ENCODE peak calls at places on chromosomes 12 and 14, in nine cellular contexts. One of them, this sample, is unnamed.

GRCh38 chr12:67804168-67804567 is 155.6 kb downstream of the DYRK2 start:
- DNase-seq in HL-60: no peak
- DNase-seq in mucosa of gallbladder: no peak
- DNase-seq in T1000: no peak
- DNase-seq in A172: peak
- DNase-seq in stromal cell of bone marrow: no peak
- DNase-seq in NCI-H1092: no peak
- DNase-seq in T-cell: peak
- DNase-seq in mammary epithelial cell: no peak
- DNase-seq in this sample: peak

GRCh38 chr12:127133675-127134335 is 1133.2 kb upstream of the TMEM132C start:
- DNase-seq in HL-60: no peak
- DNase-seq in mucosa of gallbladder: no peak
- DNase-seq in T1000: no peak
- DNase-seq in A172: no peak
- DNase-seq in stromal cell of bone marrow: no peak
- DNase-seq in NCI-H1092: no peak
- DNase-seq in T-cell: no peak
- DNase-seq in mammary epithelial cell: peak
- DNase-seq in this sample: no peak

GRCh38 chr14:95299271-95299670 is 20.4 kb downstream of the CLMN start:
- DNase-seq in HL-60: no peak
- DNase-seq in mucosa of gallbladder: no peak
- DNase-seq in T1000: no peak
- DNase-seq in A172: no peak
- DNase-seq in stromal cell of bone marrow: no peak
- DNase-seq in NCI-H1092: no peak
- DNase-seq in T-cell: no peak
- DNase-seq in mammary epithelial cell: no peak
- DNase-seq in this sample: no peak

GRCh38 chr12:10218021-10218420 is 5.3 kb downstream of the GABARAPL1 start:
- DNase-seq in HL-60: no peak
- DNase-seq in mucosa of gallbladder: no peak
- DNase-seq in T1000: no peak
- DNase-seq in A172: no peak
- DNase-seq in stromal cell of bone marrow: no peak
- DNase-seq in NCI-H1092: no peak
- DNase-seq in T-cell: no peak
- DNase-seq in mammary epithelial cell: no peak
- DNase-seq in this sample: no peak

GRCh38 chr12:122955151-122955550 is 11.1 kb downstream of the ABCB9 start:
- DNase-seq in HL-60: no peak
- DNase-seq in mucosa of gallbladder: no peak
- DNase-seq in T1000: no peak
- DNase-seq in A172: no peak
- DNase-seq in stromal cell of bone marrow: no peak
- DNase-seq in NCI-H1092: no peak
- DNase-seq in T-cell: no peak
- DNase-seq in mammary epithelial cell: no peak
- DNase-seq in this sample: no peak

GRCh38 chr12:109968032-109968420 is 28.1 kb downstream of the GIT2 start:
- DNase-seq in HL-60: no peak
- DNase-seq in mucosa of gallbladder: no peak
- DNase-seq in T1000: no peak
- DNase-seq in A172: peak
- DNase-seq in stromal cell of bone marrow: no peak
- DNase-seq in NCI-H1092: no peak
- DNase-seq in T-cell: no peak
- DNase-seq in mammary epithelial cell: no peak
- DNase-seq in this sample: no peak

GRCh38 chr14:32407170-32407569 is 78.1 kb downstream of the AKAP6 start:
- DNase-seq in HL-60: no peak
- DNase-seq in mucosa of gallbladder: no peak
- DNase-seq in T1000: no peak
- DNase-seq in A172: no peak
- DNase-seq in stromal cell of bone marrow: no peak
- DNase-seq in NCI-H1092: no peak
- DNase-seq in T-cell: no peak
- DNase-seq in mammary epithelial cell: no peak
- DNase-seq in this sample: no peak

GRCh38 chr14:96391293-96392118 is 422 bp upstream of the AK7 start:
- DNase-seq in HL-60: peak
- DNase-seq in mucosa of gallbladder: peak
- DNase-seq in T1000: peak
- DNase-seq in A172: peak
- DNase-seq in stromal cell of bone marrow: peak
- DNase-seq in NCI-H1092: peak
- DNase-seq in T-cell: peak
- DNase-seq in mammary epithelial cell: peak
- DNase-seq in this sample: peak

GRCh38 chr14:37116933-37117844 is 55.2 kb downstream of the SLC25A21 start:
- DNase-seq in HL-60: no peak
- DNase-seq in mucosa of gallbladder: no peak
- DNase-seq in T1000: no peak
- DNase-seq in A172: peak
- DNase-seq in stromal cell of bone marrow: peak
- DNase-seq in NCI-H1092: no peak
- DNase-seq in T-cell: no peak
- DNase-seq in mammary epithelial cell: peak
- DNase-seq in this sample: no peak

This sample was measured in activated gamma-delta T cell treated with anti-CD3 and anti-CD28 coated beads, Interleukin-2, amount 50 U/mL, for 16 hours.